ENCODE peak calls at places on chromosomes 2 and 18, in four cellular contexts. J, E, R and Y are unnamed samples.
A peak's percentile ranks its signal among the peaks of the same experiment; 100 is the strongest.

GRCh38 chr18:32177530-32177929 is 12.3 kb upstream of the MEP1B start:
- DNase-seq in J (no peak), E (no peak), R (no peak), Y (no peak)

GRCh38 chr2:50346586-50347351 is 685.2 kb downstream of the NRXN1 start:
- DNase-seq in J (no peak), E (no peak), R (no peak), Y (no peak)

GRCh38 chr2:85009019-85009618 is 38.2 kb downstream of the KCMF1 start:
- DNase-seq in J (peak; percentile 35), E (no peak), R (no peak), Y (no peak)

GRCh38 chr2:174903243-174903513 is 102.0 kb downstream of the CHN1 start:
- DNase-seq in J (no peak), E (no peak), R (no peak), Y (no peak)

GRCh38 chr2:807300-807699 is 130.1 kb upstream of the TMEM18 start:
- DNase-seq in J (peak; percentile 49), E (no peak), R (no peak), Y (no peak)

GRCh38 chr2:207223051-207223450 is 57.3 kb upstream of the KLF7 start:
- DNase-seq in J (no peak), E (peak; percentile 87), R (peak; percentile 41), Y (no peak)

GRCh38 chr18:59419386-59419785 is 60.3 kb upstream of the LMAN1 start:
- DNase-seq in J (no peak), E (peak; percentile 71), R (no peak), Y (no peak)

GRCh38 chr18:7760967-7761946 is 194.1 kb downstream of the PTPRM start:
- DNase-seq in J (no peak), E (peak; percentile 74), R (no peak), Y (peak; percentile 53)

GRCh38 chr2:45821558-45822271 is 170.2 kb downstream of the PRKCE start:
- DNase-seq in J (peak; percentile 10), E (peak; percentile 69), R (no peak), Y (peak; percentile 62)

GRCh38 chr2:109499549-109499948 is 114.2 kb downstream of the SEPTIN10 start:
- DNase-seq in J (no peak), E (no peak), R (no peak), Y (no peak)

GRCh38 chr2:162298669-162299335 is 19.7 kb downstream of the IFIH1 start:
- DNase-seq in J (no peak), E (no peak), R (no peak), Y (no peak)

GRCh38 chr2:8794923-8795825 is 42.2 kb downstream of the KIDINS220 start:
- DNase-seq in J (no peak), E (peak; percentile 90), R (no peak), Y (no peak)

GRCh38 chr2:55168221-55169154 is 63.6 kb downstream of the CLHC1 start:
- DNase-seq in J (peak; percentile 67), E (peak; percentile 85), R (no peak), Y (peak; percentile 69)

GRCh38 chr2:26562811-26563645 is 78.1 kb downstream of the CIB4 start:
- DNase-seq in J (no peak), E (no peak), R (no peak), Y (no peak)

GRCh38 chr2:171924170-171924942 is 2.1 kb downstream of the HAT1 start:
- DNase-seq in J (no peak), E (no peak), R (no peak), Y (peak; percentile 21)

GRCh38 chr2:119005081-119005480 is 63.1 kb downstream of the MARCO start:
- DNase-seq in J (no peak), E (no peak), R (no peak), Y (no peak)

GRCh38 chr2:113812204-113812603 is 55.8 kb upstream of the SLC35F5 start:
- DNase-seq in J (no peak), E (peak; percentile 50), R (no peak), Y (no peak)

GRCh38 chr18:58858591-58859468 is 5.8 kb upstream of the ZNF532 start:
- DNase-seq in J (no peak), E (no peak), R (no peak), Y (no peak)

GRCh38 chr2:28293416-28293815 is 99.2 kb upstream of the FOSL2 start:
- DNase-seq in J (no peak), E (no peak), R (no peak), Y (no peak)

GRCh38 chr18:67385455-67385854 is 131.1 kb downstream of the DSEL start:
- DNase-seq in J (no peak), E (peak; percentile 47), R (no peak), Y (no peak)

GRCh38 chr18:36572135-36572856 is 256.5 kb downstream of the TPGS2 start:
- DNase-seq in J (peak; percentile 57), E (peak; percentile 49), R (peak; percentile 38), Y (peak; percentile 28)

GRCh38 chr2:56522605-56523089 is 338.9 kb downstream of the CCDC85A start:
- DNase-seq in J (no peak), E (peak; percentile 2), R (no peak), Y (peak; percentile 49)

GRCh38 chr2:55804535-55804934 is 110.9 kb upstream of the PNPT1 start:
- DNase-seq in J (no peak), E (no peak), R (no peak), Y (no peak)

GRCh38 chr2:224359569-224359968 is 42.3 kb downstream of the FAM124B start:
- DNase-seq in J (peak; percentile 37), E (no peak), R (no peak), Y (no peak)

GRCh38 chr2:121150126-121150525 is 134.9 kb downstream of the TFCP2L1 start:
- DNase-seq in J (no peak), E (no peak), R (no peak), Y (no peak)
- TF ChIP-seq ELK1 in J (no peak), E (no peak), R (no peak), Y (no peak)

GRCh38 chr2:197391220-197391717 is 43.6 kb downstream of the SF3B1 start:
- DNase-seq in J (no peak), E (no peak), R (no peak), Y (no peak)

GRCh38 chr2:197383825-197384224 is 51.0 kb downstream of the SF3B1 start:
- DNase-seq in J (peak; percentile 18), E (no peak), R (no peak), Y (peak; percentile 6)

GRCh38 chr2:197387179-197387578 is 47.6 kb downstream of the SF3B1 start:
- DNase-seq in J (no peak), E (no peak), R (no peak), Y (no peak)

GRCh38 chr2:197386242-197386641 is 48.6 kb downstream of the SF3B1 start:
- DNase-seq in J (no peak), E (no peak), R (no peak), Y (no peak)

DNA sequence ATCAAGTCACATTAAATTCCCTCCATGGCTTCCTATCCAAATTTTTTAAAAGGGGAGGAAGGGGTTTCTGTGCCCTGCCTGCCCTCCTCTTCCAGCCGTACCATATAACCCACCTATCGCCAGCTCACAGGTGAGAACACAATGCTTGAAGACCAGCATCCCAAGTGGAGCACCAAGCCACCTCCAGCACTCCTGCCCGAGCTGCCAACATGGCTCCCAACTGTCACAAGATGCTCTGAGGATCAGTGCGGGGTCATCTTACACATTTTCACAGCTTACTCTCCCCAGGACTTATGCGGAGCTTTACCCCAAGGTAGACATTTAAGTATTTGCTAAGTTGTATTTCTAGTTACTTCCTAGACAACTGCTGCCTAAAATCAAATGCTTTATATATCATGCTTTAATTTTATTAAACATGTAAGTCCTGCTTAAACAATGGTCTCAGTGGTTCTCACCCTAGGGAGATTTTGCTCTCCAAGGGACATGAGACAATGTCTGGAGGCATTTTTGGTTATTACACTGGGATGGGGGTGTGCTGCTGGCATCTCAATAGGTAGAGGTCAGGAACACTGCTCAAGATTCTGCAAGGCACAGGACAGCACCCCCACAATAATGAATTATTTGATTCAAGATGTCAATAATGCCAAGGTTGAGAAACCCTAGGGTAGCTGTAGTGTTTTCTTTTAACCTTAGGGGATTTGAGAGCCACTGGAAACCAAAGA is 45.8 kb downstream of the SF3B1 start:
- DNase-seq in J (no peak), E (no peak), R (no peak), Y (no peak)
- TF ChIP-seq ELK1 in J (no peak), E (no peak), R (no peak), Y (no peak)

GRCh38 chr2:4091869-4092268 is 388.5 kb downstream of the DCDC2C start:
- DNase-seq in J (no peak), E (no peak), R (no peak), Y (no peak)

GRCh38 chr2:4091013-4091412 is 387.6 kb downstream of the DCDC2C start:
- DNase-seq in J (no peak), E (no peak), R (no peak), Y (no peak)

DNA sequence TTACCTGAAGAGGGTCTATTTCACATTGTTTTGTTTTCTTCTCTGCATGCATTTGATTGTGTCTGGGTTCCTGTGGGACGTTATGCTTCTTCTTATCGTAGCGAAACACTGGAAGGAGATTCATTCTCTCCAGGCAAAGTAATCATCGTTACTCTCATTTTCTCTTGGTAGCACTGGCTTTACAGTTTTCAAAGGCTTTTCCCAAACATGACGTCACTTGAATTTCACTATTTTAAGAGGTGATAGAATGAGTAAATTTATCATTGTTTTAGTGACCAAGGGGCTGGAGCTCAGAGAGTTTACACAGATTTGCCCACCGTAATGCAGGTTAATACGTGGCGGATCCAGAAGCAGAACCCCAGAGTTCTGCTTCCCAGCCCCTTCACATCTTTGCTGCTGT is 391.4 kb downstream of the DCDC2C start:
- DNase-seq in J (no peak), E (no peak), R (no peak), Y (no peak)
- TF ChIP-seq ELK1 in J (no peak), E (no peak), R (no peak), Y (no peak)

GRCh38 chr2:71605173-71605641 is 151.8 kb downstream of the DYSF start:
- DNase-seq in J (no peak), E (no peak), R (no peak), Y (no peak)
- TF ChIP-seq ELK1 in J (no peak), E (no peak), R (no peak), Y (no peak)

GRCh38 chr18:43665239-43665788 is 388.0 kb upstream of the SYT4 start:
- DNase-seq in J (no peak), E (peak; percentile 94), R (no peak), Y (no peak)
- TF ChIP-seq ELK1 in J (no peak), E (no peak), R (no peak), Y (no peak)

GRCh38 chr2:139526781-139527180 is 746.6 kb upstream of the NXPH2 start:
- DNase-seq in J (no peak), E (no peak), R (no peak), Y (no peak)

DNA sequence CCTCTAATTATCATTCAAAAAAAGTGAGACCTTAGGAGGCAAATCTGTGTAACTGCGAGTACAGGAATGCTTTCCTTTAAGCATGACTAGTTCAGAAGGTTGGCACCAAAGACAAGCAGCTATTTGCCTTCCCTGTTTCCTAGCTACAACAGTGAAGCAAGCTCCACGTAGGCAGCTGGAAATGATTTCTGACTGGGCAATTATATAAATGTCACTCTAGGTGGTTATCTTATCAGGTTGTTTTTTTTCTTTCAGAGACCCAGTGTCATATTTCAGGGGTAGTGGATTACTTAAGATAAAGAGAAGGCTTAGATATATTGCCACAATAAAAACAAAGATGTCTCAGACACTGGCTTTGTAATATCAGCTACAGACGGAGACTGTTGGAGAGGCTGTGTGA is 748.9 kb upstream of the NXPH2 start:
- DNase-seq in J (no peak), E (no peak), R (no peak), Y (no peak)
- TF ChIP-seq ELK1 in J (no peak), E (no peak), R (no peak), Y (no peak)

GRCh38 chr2:221465776-221466175 is 106.3 kb downstream of the EPHA4 start:
- DNase-seq in J (peak; percentile 2), E (peak; percentile 15), R (peak; percentile 15), Y (no peak)
- TF ChIP-seq ELK1 in J (no peak), E (no peak), R (no peak), Y (no peak)